ENCODE peak calls at places on chromosome 13, in five cellular contexts. D, F, O, L and H are unnamed samples.

GRCh38 chr13:25493930-25494707 is 122.3 kb downstream of the ATP8A2 start:
- DNase-seq in D (peak), F (no peak), O (no peak), L (no peak), H (no peak)

GRCh38 chr13:74825170-74825948 is 656.6 kb downstream of the TBC1D4 start:
- DNase-seq in D (no peak), F (no peak), O (no peak), L (no peak), H (peak)

GRCh38 chr13:114263590-114263989 is 17.8 kb upstream of the UPF3A start:
- DNase-seq in D (no peak), F (no peak), O (no peak), L (no peak), H (no peak)

GRCh38 chr13:113506025-113506685 is 15.6 kb upstream of the DCUN1D2 start:
- DNase-seq in D (no peak), F (no peak), O (no peak), L (no peak), H (no peak)

GRCh38 chr13:40269086-40269485 is 397.4 kb downstream of the FOXO1 start:
- DNase-seq in D (no peak), F (no peak), O (peak), L (no peak), H (no peak)

GRCh38 chr13:40064723-40065122 is 409.3 kb downstream of the COG6 start:
- DNase-seq in D (no peak), F (no peak), O (peak), L (no peak), H (peak)

GRCh38 chr13:114033541-114034315 is 59.9 kb upstream of the C13orf46 start:
- DNase-seq in D (no peak), F (no peak), O (no peak), L (peak), H (no peak)

GRCh38 chr13:43200307-43200706 is 176.9 kb downstream of the DNAJC15 start:
- DNase-seq in D (peak), F (no peak), O (no peak), L (no peak), H (no peak)

GRCh38 chr13:19681517-19681916 is 48.1 kb downstream of the MPHOSPH8 start:
- DNase-seq in D (no peak), F (no peak), O (no peak), L (no peak), H (peak)

GRCh38 chr13:90261343-90261742 is 1086.1 kb upstream of the MIR17HG start:
- DNase-seq in D (no peak), F (no peak), O (no peak), L (no peak), H (no peak)

GRCh38 chr13:44237276-44237767 is 136.3 kb upstream of the SERP2 start:
- DNase-seq in D (no peak), F (peak), O (peak), L (no peak), H (peak)

GRCh38 chr13:111011899-111012298 is 97.0 kb upstream of the ANKRD10 start:
- DNase-seq in D (no peak), F (no peak), O (no peak), L (no peak), H (no peak)

GRCh38 chr13:104318121-104318520 is 1251.9 kb upstream of the SLC10A2 start:
- DNase-seq in D (no peak), F (no peak), O (no peak), L (no peak), H (peak)

GRCh38 chr13:72970301-72970880 is 88.4 kb upstream of the KLF5 start:
- DNase-seq in D (no peak), F (no peak), O (no peak), L (no peak), H (no peak)

GRCh38 chr13:89932902-89933301 is 1414.6 kb upstream of the MIR17HG start:
- DNase-seq in D (no peak), F (no peak), O (no peak), L (no peak), H (no peak)

GRCh38 chr13:113411216-113412023 is 41.9 kb downstream of the ADPRHL1 start:
- DNase-seq in D (no peak), F (peak), O (no peak), L (peak), H (no peak)

GRCh38 chr13:97028441-97029299 is 34.4 kb upstream of the OXGR1 start:
- DNase-seq in D (no peak), F (peak), O (peak), L (peak), H (peak)

GRCh38 chr13:51618626-51619025 is 34.4 kb downstream of the WDFY2 start:
- DNase-seq in D (no peak), F (no peak), O (no peak), L (no peak), H (no peak)

GRCh38 chr13:67283602-67284001 is 53.5 kb upstream of the PCDH9 start:
- DNase-seq in D (no peak), F (no peak), O (no peak), L (no peak), H (no peak)

GRCh38 chr13:113179374-113180230 is 21.2 kb downstream of the PROZ start:
- DNase-seq in D (no peak), F (no peak), O (no peak), L (no peak), H (no peak)

GRCh38 chr13:23921451-23921888 is 24.2 kb upstream of the C1QTNF9B start:
- DNase-seq in D (no peak), F (peak), O (no peak), L (no peak), H (peak)

GRCh38 chr13:48181482-48182145 is 51.4 kb upstream of the ITM2B start:
- DNase-seq in D (no peak), F (no peak), O (no peak), L (no peak), H (no peak)

GRCh38 chr13:33676045-33676699 is 141.8 kb upstream of the RFC3 start:
- DNase-seq in D (no peak), F (no peak), O (peak), L (no peak), H (peak)
- TF ChIP-seq POLR2A in D (no peak), F (no peak), O (peak), L (no peak), H (no peak)

GRCh38 chr13:92303428-92303827 is 905.0 kb downstream of the GPC5 start:
- DNase-seq in D (no peak), F (peak), O (no peak), L (no peak), H (no peak)
- TF ChIP-seq POLR2A in D (no peak), F (no peak), O (no peak), L (no peak), H (no peak)

GRCh38 chr13:36345438-36346221 is 564 bp downstream of the SPART start:
- DNase-seq in D (peak), F (peak), O (peak), L (peak), H (peak)
- TF ChIP-seq POLR2A in D (peak), F (peak), O (peak), L (no peak), H (peak)

DNA sequence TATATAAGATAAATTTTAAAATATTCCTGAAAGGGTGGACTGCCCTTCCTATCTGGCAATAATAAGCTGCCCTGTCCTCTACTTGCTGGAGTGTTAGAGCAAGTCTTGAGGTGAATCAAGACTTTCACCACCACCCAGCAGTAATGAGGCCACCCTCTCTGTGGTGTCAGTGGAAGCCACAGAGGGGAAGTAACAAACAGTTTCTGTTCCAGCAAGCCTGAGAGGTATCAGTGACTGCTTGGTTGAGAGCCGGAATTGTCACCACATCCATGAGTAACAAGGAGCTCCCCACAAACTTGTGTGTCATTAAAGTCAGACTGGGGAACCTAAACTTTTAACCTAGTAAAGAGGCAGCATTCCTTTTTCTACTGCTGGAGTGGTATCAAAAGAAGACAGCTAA is 532.7 kb upstream of the SPRY2 start:
- DNase-seq in D (no peak), F (no peak), O (no peak), L (no peak), H (no peak)
- TF ChIP-seq POLR2A in D (no peak), F (no peak), O (no peak), L (no peak), H (no peak)